ENCODE peak calls at places on chromosomes 5 and 9, in five cellular contexts. L is fibroblast of pulmonary artery, A is pancreas, H is GF-D8, Y is fibroblast of gingiva. Q is an unnamed sample.

GRCh38 chr9:98913705-98914104 is 30.0 kb upstream of the COL15A1 start:
- DNase-seq in L (no peak), Y (no peak), A (no peak), H (no peak), Q (no peak)

GRCh38 chr5:96852769-96853168 is 23.5 kb upstream of the ERAP2 start:
- DNase-seq in L (no peak), H (no peak), Y (peak), A (no peak), Q (no peak)

GRCh38 chr5:66511491-66511890 is 84.7 kb upstream of the MAST4 start:
- DNase-seq in L (peak), H (no peak), Y (no peak), A (no peak), Q (no peak)

GRCh38 chr9:125475385-125475784 is 213.8 kb downstream of the GAPVD1 start:
- DNase-seq in A (no peak), Y (no peak), L (no peak), H (no peak), Q (no peak)

GRCh38 chr5:142508027-142508426 is 177.9 kb downstream of the FGF1 start:
- DNase-seq in Y (no peak), L (no peak), H (no peak), A (peak), Q (no peak)

GRCh38 chr9:94950733-94951590 is 224.5 kb downstream of the AOPEP start:
- DNase-seq in H (no peak), L (peak), A (peak), Y (no peak), Q (no peak)

GRCh38 chr9:26937816-26938371 is 9.1 kb downstream of the PLAA start:
- DNase-seq in H (no peak), Y (no peak), L (no peak), A (no peak), Q (no peak)

GRCh38 chr9:132647806-132648205 is 22.0 kb downstream of the DDX31 start:
- DNase-seq in H (no peak), Y (no peak), A (no peak), L (no peak), Q (no peak)

GRCh38 chr9:14119694-14120514 is 194.0 kb downstream of the NFIB start:
- DNase-seq in Y (peak), L (peak), H (no peak), A (no peak), Q (no peak)

Q was measured in OCI-LY7.